ENCODE peak calls at places on chromosome 12, in four cellular contexts. E is neuronal stem cell, N is esophagus squamous epithelium, V is Karpas-422. Z is an unnamed sample.

GRCh38 chr12:88684610-88685009 is 104.3 kb upstream of the KITLG start:
- DNase-seq in E (no peak), N (no peak), V (no peak), Z (peak; percentile 43)

GRCh38 chr12:26564391-26564790 is 268.6 kb downstream of the ITPR2 start:
- DNase-seq in E (no peak), N (no peak), V (no peak), Z (no peak)

GRCh38 chr12:49365542-49365941 is 1.7 kb upstream of the SPATS2 start:
- DNase-seq in E (no peak), N (no peak), V (no peak), Z (no peak)

GRCh38 chr12:71626098-71626497 is 37.5 kb downstream of the ZFC3H1 start:
- DNase-seq in E (no peak), N (no peak), V (peak; percentile 56), Z (no peak)

GRCh38 chr12:29625359-29625953 is 128.0 kb upstream of the OVCH1 start:
- DNase-seq in E (no peak), N (no peak), V (no peak), Z (no peak)

GRCh38 chr12:107014050-107014449 is 27.1 kb upstream of the MTERF2 start:
- DNase-seq in E (no peak), N (no peak), V (peak; percentile 46), Z (peak; percentile 62)

GRCh38 chr12:122125452-122126341 is 47.1 kb downstream of the MLXIP start:
- DNase-seq in E (no peak), N (no peak), V (no peak), Z (no peak)

GRCh38 chr12:25811656-25812126 is 146.8 kb upstream of the RASSF8 start:
- DNase-seq in E (no peak), N (no peak), V (no peak), Z (no peak)

GRCh38 chr12:100234591-100235304 is 32.1 kb downstream of the DEPDC4 start:
- DNase-seq in E (no peak), N (no peak), V (peak; percentile 83), Z (no peak)

GRCh38 chr12:47527816-47528215 is 178.0 kb downstream of the RPAP3 start:
- DNase-seq in E (no peak), N (no peak), V (no peak), Z (no peak)

GRCh38 chr12:120737557-120738251 is 12.1 kb downstream of the ACADS start:
- DNase-seq in E (no peak), N (no peak), V (peak; percentile 84), Z (no peak)

GRCh38 chr12:23098110-23099049 is 473.4 kb downstream of the ETNK1 start:
- DNase-seq in E (no peak), N (no peak), V (no peak), Z (no peak)

GRCh38 chr12:85076688-85077430 is 40.7 kb downstream of the LRRIQ1 start:
- DNase-seq in E (peak; percentile 41), N (no peak), V (peak; percentile 77), Z (no peak)

GRCh38 chr12:104998423-104999346 is 12.6 kb downstream of the NOPCHAP1 start:
- DNase-seq in E (no peak), N (no peak), V (no peak), Z (peak; percentile 76)

GRCh38 chr12:8452976-8453616 is 2.7 kb upstream of the CLEC6A start:
- DNase-seq in E (no peak), N (no peak), V (no peak), Z (no peak)

GRCh38 chr12:42238240-42239140 is at the start of gene YAF2:
- DNase-seq in E (peak; percentile 85), N (peak; percentile 22), V (peak; percentile 93), Z (peak; percentile 90)

GRCh38 chr12:117579939-117580717 is 218.7 kb upstream of the NOS1 start:
- DNase-seq in E (no peak), N (no peak), V (no peak), Z (no peak)

GRCh38 chr12:120466560-120467315 is 2.8 kb downstream of the SRSF9 start:
- DNase-seq in E (no peak), N (no peak), V (peak; percentile 83), Z (peak; percentile 28)

GRCh38 chr12:115511305-115511704 is 766.2 kb downstream of the MED13L start:
- DNase-seq in E (no peak), N (no peak), V (no peak), Z (no peak)

GRCh38 chr12:58171914-58172313 is 230.5 kb downstream of the ATP23 start:
- DNase-seq in E (no peak), N (no peak), V (no peak), Z (peak; percentile 37)

GRCh38 chr12:38662851-38663250 is 242.5 kb downstream of the CPNE8 start:
- DNase-seq in E (no peak), N (no peak), V (no peak), Z (no peak)

GRCh38 chr12:120490833-120491512 is 4.9 kb upstream of the DYNLL1 start:
- DNase-seq in E (no peak), N (no peak), V (no peak), Z (no peak)

GRCh38 chr12:42030588-42030987 is 114.1 kb downstream of the GXYLT1 start:
- DNase-seq in E (no peak), N (no peak), V (no peak), Z (no peak)

GRCh38 chr12:121930862-121931261 is 12.5 kb downstream of the CFAP251 start:
- DNase-seq in E (no peak), N (no peak), V (no peak), Z (no peak)

GRCh38 chr12:131726-132465 is 65.3 kb downstream of the IQSEC3 start:
- DNase-seq in E (no peak), N (no peak), V (no peak), Z (no peak)

GRCh38 chr12:129200576-129200975 is 347.3 kb downstream of the GLT1D1 start:
- DNase-seq in E (no peak), N (no peak), V (no peak), Z (no peak)

GRCh38 chr12:88552672-88553079 is 27.6 kb downstream of the KITLG start:
- DNase-seq in E (no peak), N (no peak), V (no peak), Z (no peak)

GRCh38 chr12:51976376-51977160 is 25.1 kb downstream of the ACVR1B start:
- DNase-seq in E (no peak), N (no peak), V (no peak), Z (no peak)

GRCh38 chr12:108616941-108617858 is 16.5 kb downstream of the SELPLG start:
- DNase-seq in E (no peak), N (no peak), V (no peak), Z (no peak)

GRCh38 chr12:95343461-95344230 is 126.0 kb downstream of the VEZT start:
- DNase-seq in E (no peak), N (no peak), V (peak; percentile 98), Z (no peak)

GRCh38 chr12:28034271-28034670 is 61.7 kb upstream of the PTHLH start:
- DNase-seq in E (no peak), N (no peak), V (no peak), Z (no peak)

GRCh38 chr12:53381739-53382630 is 2.0 kb downstream of the SP1 start:
- DNase-seq in E (no peak), N (no peak), V (peak; percentile 60), Z (peak; percentile 68)

GRCh38 chr12:42094277-42094676 is 50.4 kb downstream of the GXYLT1 start:
- DNase-seq in E (no peak), N (no peak), V (no peak), Z (no peak)

GRCh38 chr12:66160704-66161103 is 9.1 kb downstream of the TMBIM4 start:
- DNase-seq in E (no peak), N (no peak), V (no peak), Z (no peak)

GRCh38 chr12:123106640-123107359 is 44.1 kb downstream of the PITPNM2 start:
- DNase-seq in E (no peak), N (no peak), V (no peak), Z (peak; percentile 29)

DNA sequence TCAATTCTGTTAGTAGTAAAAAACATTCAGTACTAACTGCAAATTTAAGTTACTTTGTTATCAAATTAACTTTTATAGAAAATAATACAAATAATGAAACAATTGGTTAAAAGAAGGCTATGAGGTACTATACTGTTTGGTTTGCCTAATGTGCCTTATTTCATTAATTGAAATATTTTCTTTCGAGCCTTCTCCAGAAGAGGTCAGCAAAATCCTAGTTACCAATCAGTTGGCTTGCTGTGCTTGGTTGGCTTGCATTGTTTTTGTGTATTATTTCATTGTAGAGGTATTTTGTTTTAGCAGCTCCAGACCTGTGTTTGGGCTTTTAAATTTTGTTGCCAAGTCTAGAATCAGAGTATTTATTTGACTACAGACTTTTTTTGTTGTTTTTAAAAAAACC is 68.5 kb downstream of the AEBP2 start:
- DNase-seq in E (no peak), N (no peak), V (no peak), Z (no peak)
- H3K27ac ChIP-seq in E (no peak overlapping the region), N (no peak overlapping the region), V (no peak overlapping the region), Z (no peak overlapping the region)

GRCh38 chr12:124254126-124254525 is 40.8 kb upstream of the RFLNA start:
- DNase-seq in E (no peak), N (no peak), V (no peak), Z (no peak)

GRCh38 chr12:124248862-124249825 is 45.7 kb upstream of the RFLNA start:
- DNase-seq in E (no peak), N (no peak), V (no peak), Z (no peak)

GRCh38 chr12:124252964-124253363 is 41.9 kb upstream of the RFLNA start:
- DNase-seq in E (no peak), N (no peak), V (no peak), Z (no peak)
- H3K4me3 ChIP-seq in E (no peak overlapping the region), N (no peak overlapping the region), V (no peak overlapping the region), Z (no peak overlapping the region)

DNA sequence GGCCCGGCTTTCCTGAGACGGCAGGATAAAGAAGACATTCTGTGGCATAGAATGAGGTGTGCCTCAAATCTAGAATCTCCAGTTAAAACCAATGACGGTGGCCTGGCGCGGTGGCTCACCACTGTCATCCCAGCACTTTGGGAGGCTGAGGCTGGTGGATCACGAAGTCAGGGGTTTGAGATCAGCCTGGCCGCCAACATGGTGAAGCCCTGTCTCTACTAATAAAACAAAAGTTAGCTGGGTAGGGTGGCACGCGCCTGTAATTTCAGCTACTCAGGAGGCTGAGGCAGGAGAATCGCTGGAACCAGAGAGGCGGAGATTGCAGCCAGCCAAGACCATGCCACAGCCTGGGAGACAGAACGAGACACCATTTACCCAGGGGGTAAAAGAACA is 193.6 kb downstream of the ALG10 start:
- DNase-seq in E (no peak), N (no peak), V (no peak), Z (no peak)
- H3K9me3 ChIP-seq in E (no peaks in the 10 kb centered on the region), N (no peaks in the 10 kb centered on the region), V (peaks cover 1% of the 10 kb centered on the region), Z (no peaks in the 10 kb centered on the region)

GRCh38 chr12:4300870-4301269 is 20.1 kb upstream of the TIGAR start:
- DNase-seq in E (no peak), N (no peak), V (no peak), Z (no peak)

GRCh38 chr12:4297617-4298016 is 23.4 kb upstream of the TIGAR start:
- DNase-seq in E (no peak), N (no peak), V (no peak), Z (no peak)

GRCh38 chr12:4302881-4303280 is 18.1 kb upstream of the TIGAR start:
- DNase-seq in E (no peak), N (no peak), V (no peak), Z (peak; percentile 48)

GRCh38 chr12:4303750-4304149 is 17.3 kb upstream of the TIGAR start:
- DNase-seq in E (no peak), N (no peak), V (no peak), Z (no peak)

DNA sequence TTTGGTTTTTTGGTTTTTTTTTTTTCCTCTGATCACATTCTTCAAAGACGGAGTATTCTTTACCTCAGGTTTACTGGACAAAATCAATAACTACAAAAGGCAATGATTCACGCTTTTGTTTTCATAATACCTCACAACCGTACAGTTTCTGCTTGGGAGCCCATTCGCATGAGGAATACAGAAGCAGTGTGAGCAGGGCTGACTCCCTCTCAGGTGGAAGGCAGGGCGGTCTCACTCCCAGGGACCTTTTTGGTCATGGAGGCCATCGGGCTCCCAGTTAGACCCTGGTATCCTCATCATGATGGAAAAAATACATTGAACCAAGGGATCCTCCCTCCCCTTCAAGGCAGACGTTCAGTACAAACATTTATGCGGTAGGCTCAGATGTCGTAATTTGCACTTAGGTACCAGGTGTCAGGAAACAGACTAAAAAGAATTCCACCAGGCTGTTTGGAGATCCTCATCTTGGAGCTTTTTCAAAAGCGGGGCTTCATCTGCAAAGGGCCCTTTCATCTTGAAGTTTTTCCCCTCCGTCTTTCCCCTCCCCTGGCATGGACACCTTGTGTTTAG is 19.0 kb upstream of the TIGAR start:
- DNase-seq in E (no peak), N (no peak), V (no peak), Z (no peak)
- H3K27ac ChIP-seq in E (no peak overlapping the region), N (no peak overlapping the region), V (no peak overlapping the region), Z (peak overlapping the region; percentile 69)

Z was measured in colonic mucosa.